ENCODE peak calls at places on chromosomes 6 and 20, in seven cellular contexts. One of them, this sample, is unnamed.
A peak's percentile ranks its signal among the peaks of the same experiment; 100 is the strongest.

GRCh38 chr20:46099491-46100287 is 9.9 kb upstream of the NCOA5 start:
- DNase-seq in Jurkat, Clone E6-1: no peak
- DNase-seq in NCI-H1417: no peak
- DNase-seq in iris pigment epithelial cell: no peak
- DNase-seq in brain microvascular endothelial cell: no peak
- DNase-seq in T47D: no peak
- DNase-seq in AG20443: no peak
- DNase-seq in this sample: no peak

GRCh38 chr6:113909224-113909856 is 52.2 kb downstream of the MARCKS start:
- DNase-seq in brain microvascular endothelial cell: peak; percentile 69
- DNase-seq in T47D: peak; percentile 4
- DNase-seq in iris pigment epithelial cell: peak; percentile 61
- DNase-seq in NCI-H1417: peak; percentile 82
- DNase-seq in Jurkat, Clone E6-1: peak; percentile 60
- DNase-seq in AG20443: peak; percentile 69
- DNase-seq in this sample: peak; percentile 79

GRCh38 chr20:1125266-1125665 is 6.9 kb downstream of the PSMF1 start:
- DNase-seq in NCI-H1417: no peak
- DNase-seq in brain microvascular endothelial cell: no peak
- DNase-seq in T47D: no peak
- DNase-seq in Jurkat, Clone E6-1: no peak
- DNase-seq in iris pigment epithelial cell: no peak
- DNase-seq in AG20443: no peak
- DNase-seq in this sample: no peak

GRCh38 chr6:123838612-123839279 is 35.1 kb downstream of the NKAIN2 start:
- DNase-seq in AG20443: no peak
- DNase-seq in NCI-H1417: peak; percentile 87
- DNase-seq in Jurkat, Clone E6-1: no peak
- DNase-seq in iris pigment epithelial cell: no peak
- DNase-seq in brain microvascular endothelial cell: no peak
- DNase-seq in T47D: no peak
- DNase-seq in this sample: no peak

GRCh38 chr20:49661560-49662329 is 51.9 kb downstream of the B4GALT5 start:
- DNase-seq in T47D: no peak
- DNase-seq in NCI-H1417: no peak
- DNase-seq in brain microvascular endothelial cell: no peak
- DNase-seq in iris pigment epithelial cell: peak; percentile 34
- DNase-seq in Jurkat, Clone E6-1: peak; percentile 20
- DNase-seq in AG20443: no peak
- DNase-seq in this sample: no peak

GRCh38 chr6:20409427-20409971 is 7.8 kb downstream of the E2F3 start:
- DNase-seq in brain microvascular endothelial cell: no peak
- DNase-seq in NCI-H1417: no peak
- DNase-seq in AG20443: no peak
- DNase-seq in T47D: no peak
- DNase-seq in Jurkat, Clone E6-1: no peak
- DNase-seq in iris pigment epithelial cell: peak; percentile 21
- DNase-seq in this sample: no peak

GRCh38 chr20:19572031-19572430 is 186.0 kb upstream of the RIN2 start:
- DNase-seq in Jurkat, Clone E6-1: no peak
- DNase-seq in T47D: no peak
- DNase-seq in iris pigment epithelial cell: no peak
- DNase-seq in brain microvascular endothelial cell: no peak
- DNase-seq in AG20443: no peak
- DNase-seq in NCI-H1417: no peak
- DNase-seq in this sample: no peak

GRCh38 chr6:149233056-149233715 is 84.3 kb upstream of the TAB2 start:
- DNase-seq in iris pigment epithelial cell: peak; percentile 94
- DNase-seq in T47D: no peak
- DNase-seq in Jurkat, Clone E6-1: peak; percentile 22
- DNase-seq in NCI-H1417: peak; percentile 54
- DNase-seq in AG20443: peak; percentile 64
- DNase-seq in brain microvascular endothelial cell: peak; percentile 86
- DNase-seq in this sample: peak; percentile 96

GRCh38 chr6:42569102-42570028 is 5.5 kb downstream of the UBR2 start:
- DNase-seq in brain microvascular endothelial cell: peak; percentile 90
- DNase-seq in iris pigment epithelial cell: peak; percentile 95
- DNase-seq in Jurkat, Clone E6-1: no peak
- DNase-seq in AG20443: peak; percentile 18
- DNase-seq in NCI-H1417: no peak
- DNase-seq in T47D: no peak
- DNase-seq in this sample: peak; percentile 96

GRCh38 chr6:164741938-164742451 is 567.4 kb downstream of the C6orf118 start:
- DNase-seq in NCI-H1417: no peak
- DNase-seq in T47D: no peak
- DNase-seq in Jurkat, Clone E6-1: no peak
- DNase-seq in brain microvascular endothelial cell: no peak
- DNase-seq in AG20443: no peak
- DNase-seq in iris pigment epithelial cell: no peak
- DNase-seq in this sample: no peak

GRCh38 chr20:21118782-21119181 is 7.1 kb upstream of the KIZ start:
- DNase-seq in NCI-H1417: no peak
- DNase-seq in brain microvascular endothelial cell: no peak
- DNase-seq in AG20443: no peak
- DNase-seq in Jurkat, Clone E6-1: no peak
- DNase-seq in T47D: no peak
- DNase-seq in iris pigment epithelial cell: no peak
- DNase-seq in this sample: no peak

GRCh38 chr20:59623133-59623532 is 18.8 kb downstream of the PHACTR3 start:
- DNase-seq in Jurkat, Clone E6-1: no peak
- DNase-seq in iris pigment epithelial cell: no peak
- DNase-seq in brain microvascular endothelial cell: no peak
- DNase-seq in AG20443: no peak
- DNase-seq in T47D: no peak
- DNase-seq in NCI-H1417: no peak
- DNase-seq in this sample: no peak

GRCh38 chr20:50286609-50287008 is 96.0 kb downstream of the CEBPB start:
- DNase-seq in iris pigment epithelial cell: peak; percentile 87
- DNase-seq in T47D: no peak
- DNase-seq in NCI-H1417: no peak
- DNase-seq in AG20443: peak; percentile 94
- DNase-seq in Jurkat, Clone E6-1: no peak
- DNase-seq in brain microvascular endothelial cell: peak; percentile 84
- DNase-seq in this sample: peak; percentile 94

GRCh38 chr6:46606318-46606717 is 46.3 kb downstream of the CYP39A1 start:
- DNase-seq in iris pigment epithelial cell: no peak
- DNase-seq in AG20443: no peak
- DNase-seq in Jurkat, Clone E6-1: no peak
- DNase-seq in NCI-H1417: peak; percentile 70
- DNase-seq in T47D: no peak
- DNase-seq in brain microvascular endothelial cell: no peak
- DNase-seq in this sample: no peak

This sample was measured in EL.